ENCODE peak calls at places on chromosomes 16 and 17, in five cellular contexts. S is transverse colon, C is A549, G is suprapubic skin, P is tibial nerve. T is an unnamed sample. For H3K4me1, the result is how much of the 10 kb centered on the place peaks cover.

GRCh38 chr16:77669057-77669456 is 53.3 kb upstream of the NUDT7 start:
- DNase-seq in S (no peak), P (no peak), G (no peak), C (no peak), T (no peak)

GRCh38 chr17:78523939-78524655 is 53.1 kb downstream of the DNAH17 start:
- DNase-seq in C (peak), G (peak), S (no peak), P (no peak), T (no peak)

GRCh38 chr16:7014756-7015155 is 317.9 kb upstream of the RBFOX1 start:
- DNase-seq in G (no peak), S (no peak), P (no peak), C (no peak), T (no peak)

GRCh38 chr16:7316266-7316888 is 16.3 kb upstream of the RBFOX1 start:
- DNase-seq in P (no peak), G (no peak), S (no peak), C (no peak), T (no peak)

GRCh38 chr17:48175692-48176450 is 68.3 kb downstream of the SNX11 start:
- DNase-seq in S (no peak), P (no peak), G (no peak), C (no peak), T (no peak)

GRCh38 chr17:77437017-77437416 is 296.2 kb downstream of the SEC14L1 start:
- DNase-seq in C (no peak), S (peak), P (no peak), G (no peak), T (peak)

GRCh38 chr16:19524356-19524865 is 669 bp downstream of the CCP110 start:
- DNase-seq in C (no peak), S (no peak), P (no peak), G (no peak), T (peak)

GRCh38 chr17:32876414-32877163 is at the start of gene MYO1D:
- DNase-seq in S (peak), C (peak), P (no peak), G (peak), T (peak)

GRCh38 chr16:84459941-84460405 is 44.5 kb downstream of the MEAK7 start:
- DNase-seq in S (no peak), C (no peak), G (no peak), P (no peak), T (peak)

GRCh38 chr17:9217151-9218067 is 196.1 kb downstream of the NTN1 start:
- DNase-seq in P (no peak), C (no peak), S (no peak), G (no peak), T (peak)

GRCh38 chr17:72602517-72603345 is 481.9 kb downstream of the SOX9 start:
- DNase-seq in G (no peak), P (no peak), S (peak), C (peak), T (no peak)

GRCh38 chr16:983044-984030 is 1.8 kb downstream of the SOX8 start:
- DNase-seq in S (no peak), P (no peak), G (no peak), C (peak), T (no peak)

GRCh38 chr17:38444151-38444550 is 15.9 kb downstream of the ARHGAP23 start:
- DNase-seq in P (peak), G (peak), S (peak), C (peak), T (peak)

GRCh38 chr17:79167486-79167885 is 92.9 kb downstream of the ENGASE start:
- DNase-seq in P (no peak), G (no peak), S (no peak), C (no peak), T (no peak)

GRCh38 chr17:9368631-9369030 is 207.0 kb downstream of the STX8 start:
- DNase-seq in G (no peak), C (no peak), S (no peak), P (no peak), T (no peak)

GRCh38 chr17:74777884-74778490 is 1.8 kb upstream of the NAT9 start:
- DNase-seq in C (no peak), P (no peak), G (no peak), S (no peak), T (no peak)

GRCh38 chr17:57350266-57350665 is 93.9 kb downstream of the MSI2 start:
- DNase-seq in S (no peak), C (no peak), P (no peak), G (no peak), T (no peak)

GRCh38 chr17:58902312-58902711 is 146.7 kb downstream of the PPM1E start:
- DNase-seq in S (no peak), P (no peak), G (no peak), C (no peak), T (no peak)

GRCh38 chr17:57256708-57257112 is 387 bp downstream of the MSI2 start:
- DNase-seq in G (peak), C (peak), P (no peak), S (peak), T (peak)

GRCh38 chr16:4578961-4579530 is 22.9 kb downstream of the C16orf96 start:
- DNase-seq in C (no peak), P (no peak), S (no peak), G (no peak), T (no peak)

GRCh38 chr17:64032081-64032480 is 11.6 kb upstream of the ICAM2 start:
- DNase-seq in P (no peak), C (no peak), S (no peak), G (peak), T (peak)

GRCh38 chr17:5492970-5493369 is 6.6 kb downstream of the MIS12 start:
- DNase-seq in C (no peak), S (no peak), G (no peak), P (no peak), T (no peak)

GRCh38 chr16:1774456-1774795 is 1.5 kb upstream of the MRPS34 start:
- DNase-seq in G (no peak), S (no peak), C (no peak), P (no peak), T (no peak)

GRCh38 chr16:55495616-55496289 is 13.1 kb upstream of the LPCAT2 start:
- DNase-seq in S (no peak), P (no peak), G (peak), C (no peak), T (no peak)

GRCh38 chr17:81422776-81423697 is 27.8 kb downstream of the BAHCC1 start:
- DNase-seq in G (peak), P (no peak), C (peak), S (peak), T (peak)
- TF ChIP-seq EP300 in G (no peak), P (peak), C (peak), S (no peak), T (no peak)

GRCh38 chr17:42980274-42980765 is at the start of gene RUNDC1:
- DNase-seq in S (peak), C (peak), G (peak), P (peak), T (peak)

GRCh38 chr17:42984486-42984885 is 4.1 kb downstream of the RUNDC1 start:
- DNase-seq in G (no peak), S (no peak), C (no peak), P (no peak), T (no peak)

GRCh38 chr17:42979511-42980273 is at the start of gene PTGES3L:
- DNase-seq in G (no peak), S (peak), P (no peak), C (peak), T (peak)

GRCh38 chr17:42980766-42981397 is 517 bp downstream of the RUNDC1 start:
- DNase-seq in G (no peak), C (peak), P (no peak), S (peak), T (peak)

GRCh38 chr17:42982266-42982665 is 1.9 kb downstream of the RUNDC1 start:
- DNase-seq in P (no peak), C (no peak), G (no peak), S (no peak), T (no peak)
- H3K4me1 ChIP-seq in P (under half), C (under half), G (under half), S (under half), T (under half)

GRCh38 chr17:28744104-28744801 is 442 bp downstream of the TRAF4 start:
- DNase-seq in C (peak), G (no peak), P (no peak), S (peak), T (peak)

GRCh38 chr17:28741358-28742349 is 2.2 kb upstream of the TRAF4 start:
- DNase-seq in P (no peak), S (peak), C (no peak), G (no peak), T (no peak)

GRCh38 chr17:28745052-28745776 is 1.4 kb downstream of the TRAF4 start:
- DNase-seq in P (peak), G (no peak), S (peak), C (peak), T (peak)

GRCh38 chr17:28744802-28745051 is 916 bp downstream of the TRAF4 start:
- DNase-seq in G (no peak), P (no peak), C (no peak), S (no peak), T (no peak)

DNA sequence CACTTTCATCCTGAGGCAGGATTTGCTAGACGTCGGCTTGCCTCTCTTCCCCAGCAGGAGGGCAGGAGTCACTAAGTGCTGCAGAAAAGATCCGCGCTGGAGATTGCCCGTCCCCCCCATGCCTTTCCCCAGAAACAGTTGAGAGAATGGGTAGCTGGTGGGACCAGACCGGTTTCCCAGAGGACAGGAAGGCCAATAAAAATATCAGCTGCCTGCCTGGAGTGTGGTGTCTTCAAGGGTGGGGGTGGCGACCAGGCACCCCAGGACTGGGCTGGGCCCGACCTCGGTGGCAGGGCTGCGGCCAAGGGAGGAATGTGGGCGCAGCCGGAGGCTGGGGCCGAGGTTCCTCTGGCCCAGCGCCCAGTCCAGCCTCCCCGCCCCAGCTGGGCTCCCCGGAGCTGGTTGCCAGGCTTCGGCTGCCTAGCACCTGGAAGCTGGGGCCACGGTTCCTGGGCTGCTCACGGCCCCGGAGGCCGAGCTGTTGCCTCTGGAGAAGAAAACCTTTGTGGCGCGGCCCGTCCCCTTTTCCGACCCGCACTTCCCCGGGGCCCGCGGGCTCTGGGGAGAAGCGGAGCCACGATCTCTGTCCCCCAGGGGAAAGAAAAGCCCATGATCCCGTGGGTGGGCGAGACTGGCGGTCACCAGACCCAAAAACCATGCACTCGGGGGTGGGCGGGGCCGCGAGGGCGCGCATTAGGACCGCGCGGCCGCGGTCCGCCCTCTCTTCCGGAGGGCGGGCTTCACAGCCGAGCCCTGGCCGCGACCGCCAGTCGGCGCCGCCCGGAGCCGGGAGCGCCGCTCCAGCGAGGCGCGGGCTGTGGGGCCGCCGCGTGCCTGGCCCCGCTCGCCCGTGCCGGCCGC is at the start of gene TRAF4:
- DNase-seq in S (peak), P (peak), G (peak), C (peak), T (peak)
- TF ChIP-seq EP300 in S (no peak), P (no peak), G (no peak), C (peak), T (no peak)

DNA sequence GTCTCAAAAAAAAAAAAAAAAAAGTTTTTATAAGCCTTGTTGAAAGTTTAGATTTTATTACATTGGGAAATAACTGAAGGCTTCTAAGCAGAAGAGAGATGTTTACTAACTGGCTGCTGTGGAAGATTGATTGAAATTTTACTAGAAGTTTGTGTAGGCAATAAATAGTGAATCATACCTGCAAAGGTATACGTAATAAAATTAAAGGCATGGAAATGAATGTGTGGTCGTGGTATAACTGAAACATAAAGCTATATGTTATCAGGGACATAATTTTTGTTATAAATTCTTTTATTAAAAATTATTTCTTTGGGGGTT is 8.7 kb downstream of the LUC7L3 start:
- DNase-seq in S (no peak), G (no peak), C (no peak), P (no peak), T (no peak)
- H3K4me1 ChIP-seq in S (under half), G (half or more), C (half or more), P (half or more), T (under half)

T was measured in sigmoid colon.